ENCODE peak calls at places on chromosomes 4 and X, in six cellular contexts. V is NCI-H2081; L is AML-193; F is activated T-helper 1 cell treated with anti-CD3 and anti-CD28 coated beads, Interleukin-12 subunit alpha, Interleukin-12 subunit beta, Interleukin-2, Interleukin-4 antibody, amounts not matched to agents 30 ng/mL and 10 ng/mL and 1 ng/mL, durations not matched to agents 14 hours and 24 hours and 36 hours; C is mammary epithelial cell; E is lower lobe of right lung. D is an unnamed sample.

GRCh38 chr4:89204624-89205023 is 93.3 kb downstream of the TIGD2 start:
- DNase-seq in L (no peak), C (no peak), E (no peak), V (no peak), F (no peak), D (no peak)

GRCh38 chrX:136711147-136711546 is 63.2 kb downstream of the CD40LG start:
- DNase-seq in L (peak), E (peak), C (peak), V (no peak), F (no peak), D (no peak)

GRCh38 chr4:89939994-89940393 is 45.3 kb downstream of the MMRN1 start:
- DNase-seq in V (peak), F (no peak), E (no peak), L (no peak), C (no peak), D (no peak)

GRCh38 chrX:136453114-136453513 is 34.6 kb upstream of the BRS3 start:
- DNase-seq in V (no peak), L (no peak), F (no peak), E (no peak), C (no peak), D (no peak)

GRCh38 chr4:4666693-4667642 is 125.1 kb upstream of the STX18 start:
- DNase-seq in C (no peak), E (no peak), V (no peak), F (no peak), L (no peak), D (no peak)

GRCh38 chr4:38161208-38162113 is 201.3 kb downstream of the PTTG2 start:
- DNase-seq in L (no peak), V (no peak), E (no peak), C (peak), F (no peak), D (no peak)

GRCh38 chr4:15832523-15833451 is 54.7 kb downstream of the CD38 start:
- DNase-seq in V (no peak), E (no peak), C (peak), L (peak), F (no peak), D (no peak)

GRCh38 chr4:161097821-161098220 is 1066.0 kb downstream of the FSTL5 start:
- DNase-seq in C (no peak), L (no peak), E (no peak), V (no peak), F (no peak), D (no peak)

GRCh38 chr4:177070533-177070932 is 239.1 kb upstream of the NEIL3 start:
- DNase-seq in C (no peak), V (no peak), E (no peak), L (no peak), F (no peak), D (no peak)

GRCh38 chr4:147733614-147734344 is 1.9 kb downstream of the ARHGAP10 start:
- DNase-seq in E (no peak), L (no peak), C (peak), V (no peak), F (no peak), D (no peak)

GRCh38 chr4:41360911-41361830 is 104.4 kb downstream of the UCHL1 start:
- DNase-seq in F (no peak), V (peak), L (no peak), C (peak), E (peak), D (no peak)

GRCh38 chr4:120865985-120866384 is 56.5 kb downstream of the PRDM5 start:
- DNase-seq in F (no peak), E (no peak), L (no peak), C (peak), V (no peak), D (no peak)

GRCh38 chr4:113148925-113149324 is 99.5 kb downstream of the ANK2 start:
- DNase-seq in F (no peak), V (no peak), L (no peak), C (no peak), E (no peak), D (no peak)

GRCh38 chr4:102352774-102353173 is 7.5 kb upstream of the SLC39A8 start:
- DNase-seq in C (no peak), L (no peak), E (no peak), V (no peak), F (no peak), D (no peak)

GRCh38 chrX:153953342-153953830 is 8.9 kb upstream of the RENBP start:
- DNase-seq in L (no peak), V (peak), C (peak), F (peak), E (peak), D (peak)

GRCh38 chr4:114264877-114265291 is 285.4 kb upstream of the ARSJ start:
- DNase-seq in E (no peak), V (no peak), C (peak), F (no peak), L (no peak), D (no peak)

GRCh38 chr4:4397441-4397819 is 10.5 kb downstream of the NSG1 start:
- DNase-seq in F (no peak), V (no peak), L (no peak), C (no peak), E (peak), D (no peak)

GRCh38 chr4:13783800-13784411 is 156.4 kb upstream of the BOD1L1 start:
- DNase-seq in C (peak), V (no peak), L (no peak), F (no peak), E (no peak), D (no peak)

GRCh38 chrX:70087857-70088256 is 25.6 kb downstream of the OTUD6A start:
- DNase-seq in F (no peak), V (no peak), E (no peak), L (no peak), C (no peak), D (no peak)

GRCh38 chr4:108433832-108434231 is 186.5 kb upstream of the RPL34 start:
- DNase-seq in F (peak), L (no peak), C (peak), E (no peak), V (no peak), D (no peak)

GRCh38 chrX:8139713-8140112 is 31.4 kb downstream of the VCX2 start:
- DNase-seq in V (no peak), E (peak), F (no peak), C (peak), L (no peak), D (peak)

GRCh38 chr4:144174401-144175067 is 34.0 kb upstream of the GYPA start:
- DNase-seq in E (no peak), L (peak), V (peak), C (peak), F (peak), D (peak)

GRCh38 chrX:112270991-112271390 is 188.4 kb upstream of the TRPC5 start:
- DNase-seq in C (no peak), F (no peak), E (no peak), V (no peak), L (no peak), D (no peak)

GRCh38 chrX:46637937-46638336 is 64.4 kb downstream of the CHST7 start:
- DNase-seq in F (no peak), L (no peak), C (peak), E (no peak), V (no peak), D (no peak)

GRCh38 chr4:66585767-66586166 is 915.5 kb upstream of the EPHA5 start:
- DNase-seq in C (no peak), F (no peak), V (no peak), E (no peak), L (no peak), D (no peak)